ENCODE peak calls at places on chromosomes 11 and 22, in four cellular contexts. N is hippocampal formation, L is Right ventricle myocardium superior, F is cardiac fibroblast. I is an unnamed sample.

GRCh38 chr22:50343541-50343935 is 411 bp downstream of the PPP6R2 start:
- DNase-seq in N (no peak), L (no peak), F (no peak), I (no peak)

GRCh38 chr11:128624269-128625170 is 37.2 kb upstream of the ETS1 start:
- DNase-seq in N (no peak), L (no peak), F (no peak), I (no peak)

GRCh38 chr11:38226684-38227083 is 1628.6 kb upstream of the RAG2 start:
- DNase-seq in N (no peak), L (no peak), F (peak; percentile 2), I (no peak)

GRCh38 chr22:24592144-24592845 is 578 bp downstream of the LRRC75B start:
- DNase-seq in N (no peak), L (no peak), F (no peak), I (no peak)

GRCh38 chr11:13216019-13217006 is 61.3 kb upstream of the BMAL1 start:
- DNase-seq in N (no peak), L (no peak), F (peak; percentile 87), I (no peak)

GRCh38 chr11:76674517-76675400 is 4.2 kb upstream of the LRRC32 start:
- DNase-seq in N (no peak), L (no peak), F (no peak), I (no peak)

GRCh38 chr11:17403977-17404759 is 15.7 kb upstream of the KCNJ11 start:
- DNase-seq in N (no peak), L (no peak), F (peak; percentile 17), I (no peak)

GRCh38 chr22:32327066-32327465 is 30.6 kb upstream of the RFPL3 start:
- DNase-seq in N (no peak), L (no peak), F (no peak), I (no peak)

GRCh38 chr11:64867748-64868462 is 10.5 kb downstream of the EHD1 start:
- DNase-seq in N (no peak), L (no peak), F (no peak), I (no peak)

GRCh38 chr11:65644837-65645236 is 6.9 kb downstream of the SIPA1 start:
- DNase-seq in N (no peak), L (no peak), F (no peak), I (no peak)

GRCh38 chr22:38739300-38740055 is 16.3 kb downstream of the SUN2 start:
- DNase-seq in N (no peak), L (peak; percentile 76), F (no peak), I (no peak)

GRCh38 chr11:128491195-128491936 is 96.0 kb downstream of the ETS1 start:
- DNase-seq in N (no peak), L (no peak), F (no peak), I (no peak)

GRCh38 chr11:95892892-95893570 is 30.9 kb downstream of the MTMR2 start:
- DNase-seq in N (no peak), L (no peak), F (no peak), I (no peak)

GRCh38 chr11:3158131-3158591 is 6.9 kb downstream of the OSBPL5 start:
- DNase-seq in N (no peak), L (peak; percentile 26), F (no peak), I (no peak)

GRCh38 chr11:898540-899190 is 11.9 kb downstream of the CHID1 start:
- DNase-seq in N (no peak), L (no peak), F (peak; percentile 33), I (no peak)

GRCh38 chr22:45722006-45722405 is 50.4 kb downstream of the ATXN10 start:
- DNase-seq in N (no peak), L (no peak), F (no peak), I (no peak)

GRCh38 chr11:45285931-45286632 is at the start of gene SYT13:
- DNase-seq in N (no peak), L (no peak), F (no peak), I (no peak)

GRCh38 chr11:6563667-6564066 is 39.7 kb downstream of the RRP8 start:
- DNase-seq in N (no peak), L (no peak), F (no peak), I (no peak)